ENCODE peak calls at places on chromosome 4, in ten cellular contexts. One of them, this sample, is unnamed.

GRCh38 chr4:100848865-100849264 is 331.0 kb upstream of the EMCN start:
- DNase-seq in CD8-positive, alpha-beta T cell: no peak
- DNase-seq in brain microvascular endothelial cell: no peak
- DNase-seq in right lobe of liver: no peak
- DNase-seq in IMR-90: no peak
- DNase-seq in gastrocnemius medialis: no peak
- DNase-seq in Peyer's patch: no peak
- DNase-seq in OCI-LY7: peak; percentile 4
- DNase-seq in MM.1S: no peak
- DNase-seq in HCT116: peak; percentile 38
- DNase-seq in this sample: no peak

GRCh38 chr4:76897522-76898384 is at the start of gene SOWAHB:
- DNase-seq in CD8-positive, alpha-beta T cell: no peak
- DNase-seq in brain microvascular endothelial cell: no peak
- DNase-seq in right lobe of liver: peak; percentile 96
- DNase-seq in IMR-90: no peak
- DNase-seq in gastrocnemius medialis: no peak
- DNase-seq in Peyer's patch: peak; percentile 95
- DNase-seq in OCI-LY7: no peak
- DNase-seq in MM.1S: peak; percentile 90
- DNase-seq in HCT116: peak; percentile 69
- DNase-seq in this sample: peak; percentile 63

GRCh38 chr4:113594231-113594556 is 167.3 kb downstream of the CAMK2D start:
- DNase-seq in CD8-positive, alpha-beta T cell: no peak
- DNase-seq in brain microvascular endothelial cell: no peak
- DNase-seq in right lobe of liver: no peak
- DNase-seq in IMR-90: no peak
- DNase-seq in gastrocnemius medialis: no peak
- DNase-seq in Peyer's patch: no peak
- DNase-seq in OCI-LY7: no peak
- DNase-seq in MM.1S: no peak
- DNase-seq in HCT116: no peak
- DNase-seq in this sample: no peak

GRCh38 chr4:71259911-71260331 is 78.9 kb upstream of the SLC4A4 start:
- DNase-seq in CD8-positive, alpha-beta T cell: no peak
- DNase-seq in brain microvascular endothelial cell: no peak
- DNase-seq in right lobe of liver: no peak
- DNase-seq in IMR-90: no peak
- DNase-seq in gastrocnemius medialis: no peak
- DNase-seq in Peyer's patch: no peak
- DNase-seq in OCI-LY7: no peak
- DNase-seq in MM.1S: no peak
- DNase-seq in HCT116: no peak
- DNase-seq in this sample: peak; percentile 41

GRCh38 chr4:153427363-153428071 is 38.6 kb upstream of the TMEM131L start:
- DNase-seq in CD8-positive, alpha-beta T cell: no peak
- DNase-seq in brain microvascular endothelial cell: no peak
- DNase-seq in right lobe of liver: no peak
- DNase-seq in IMR-90: peak; percentile 56
- DNase-seq in gastrocnemius medialis: no peak
- DNase-seq in Peyer's patch: no peak
- DNase-seq in OCI-LY7: peak; percentile 68
- DNase-seq in MM.1S: no peak
- DNase-seq in HCT116: no peak
- DNase-seq in this sample: peak; percentile 17

GRCh38 chr4:153927546-153927945 is 138.7 kb upstream of the SFRP2 start:
- DNase-seq in CD8-positive, alpha-beta T cell: no peak
- DNase-seq in brain microvascular endothelial cell: peak; percentile 1
- DNase-seq in right lobe of liver: no peak
- DNase-seq in IMR-90: no peak
- DNase-seq in gastrocnemius medialis: no peak
- DNase-seq in Peyer's patch: no peak
- DNase-seq in OCI-LY7: no peak
- DNase-seq in MM.1S: no peak
- DNase-seq in HCT116: no peak
- DNase-seq in this sample: no peak

GRCh38 chr4:127782025-127782274 is 172 bp upstream of the HSPA4L start:
- DNase-seq in CD8-positive, alpha-beta T cell: no peak
- DNase-seq in brain microvascular endothelial cell: peak; percentile 77
- DNase-seq in right lobe of liver: peak; percentile 92
- DNase-seq in IMR-90: peak; percentile 81
- DNase-seq in gastrocnemius medialis: peak; percentile 55
- DNase-seq in Peyer's patch: peak; percentile 89
- DNase-seq in OCI-LY7: no peak
- DNase-seq in MM.1S: peak; percentile 93
- DNase-seq in HCT116: peak; percentile 65
- DNase-seq in this sample: peak; percentile 90

GRCh38 chr4:126495163-126495752 is 1137.5 kb upstream of the INTU start:
- DNase-seq in CD8-positive, alpha-beta T cell: no peak
- DNase-seq in brain microvascular endothelial cell: no peak
- DNase-seq in right lobe of liver: no peak
- DNase-seq in IMR-90: no peak
- DNase-seq in gastrocnemius medialis: no peak
- DNase-seq in Peyer's patch: no peak
- DNase-seq in OCI-LY7: no peak
- DNase-seq in MM.1S: no peak
- DNase-seq in HCT116: no peak
- DNase-seq in this sample: no peak

GRCh38 chr4:137129471-137130244 is 402.6 kb downstream of the PCDH18 start:
- DNase-seq in CD8-positive, alpha-beta T cell: no peak
- DNase-seq in brain microvascular endothelial cell: no peak
- DNase-seq in right lobe of liver: no peak
- DNase-seq in IMR-90: peak; percentile 67
- DNase-seq in gastrocnemius medialis: no peak
- DNase-seq in Peyer's patch: no peak
- DNase-seq in OCI-LY7: no peak
- DNase-seq in MM.1S: no peak
- DNase-seq in HCT116: no peak
- DNase-seq in this sample: no peak

GRCh38 chr4:26938516-26938915 is 77.9 kb downstream of the STIM2 start:
- DNase-seq in CD8-positive, alpha-beta T cell: no peak
- DNase-seq in brain microvascular endothelial cell: no peak
- DNase-seq in right lobe of liver: no peak
- DNase-seq in IMR-90: no peak
- DNase-seq in gastrocnemius medialis: no peak
- DNase-seq in Peyer's patch: no peak
- DNase-seq in OCI-LY7: no peak
- DNase-seq in MM.1S: no peak
- DNase-seq in HCT116: no peak
- DNase-seq in this sample: no peak
- H3K27ac ChIP-seq in CD8-positive, alpha-beta T cell: no peak overlapping the region
- H3K27ac ChIP-seq in brain microvascular endothelial cell: no peak overlapping the region
- H3K27ac ChIP-seq in right lobe of liver: no peak overlapping the region
- H3K27ac ChIP-seq in IMR-90: no peak overlapping the region
- H3K27ac ChIP-seq in gastrocnemius medialis: no peak overlapping the region
- H3K27ac ChIP-seq in Peyer's patch: no peak overlapping the region
- H3K27ac ChIP-seq in OCI-LY7: no peak overlapping the region
- H3K27ac ChIP-seq in MM.1S: no peak overlapping the region
- H3K27ac ChIP-seq in HCT116: no peak overlapping the region
- H3K27ac ChIP-seq in this sample: no peak overlapping the region

GRCh38 chr4:55369968-55370367 is 23.9 kb downstream of the SRD5A3 start:
- DNase-seq in CD8-positive, alpha-beta T cell: no peak
- DNase-seq in brain microvascular endothelial cell: no peak
- DNase-seq in right lobe of liver: no peak
- DNase-seq in IMR-90: no peak
- DNase-seq in gastrocnemius medialis: no peak
- DNase-seq in Peyer's patch: no peak
- DNase-seq in OCI-LY7: no peak
- DNase-seq in MM.1S: no peak
- DNase-seq in HCT116: no peak
- DNase-seq in this sample: no peak
- TF ChIP-seq CTCF in CD8-positive, alpha-beta T cell: no peak
- TF ChIP-seq CTCF in brain microvascular endothelial cell: no peak
- TF ChIP-seq CTCF in right lobe of liver: no peak
- TF ChIP-seq CTCF in IMR-90: no peak
- TF ChIP-seq CTCF in gastrocnemius medialis: no peak
- TF ChIP-seq CTCF in Peyer's patch: no peak
- TF ChIP-seq CTCF in OCI-LY7: no peak
- TF ChIP-seq CTCF in MM.1S: no peak
- TF ChIP-seq CTCF in HCT116: no peak
- TF ChIP-seq CTCF in this sample: no peak

DNA sequence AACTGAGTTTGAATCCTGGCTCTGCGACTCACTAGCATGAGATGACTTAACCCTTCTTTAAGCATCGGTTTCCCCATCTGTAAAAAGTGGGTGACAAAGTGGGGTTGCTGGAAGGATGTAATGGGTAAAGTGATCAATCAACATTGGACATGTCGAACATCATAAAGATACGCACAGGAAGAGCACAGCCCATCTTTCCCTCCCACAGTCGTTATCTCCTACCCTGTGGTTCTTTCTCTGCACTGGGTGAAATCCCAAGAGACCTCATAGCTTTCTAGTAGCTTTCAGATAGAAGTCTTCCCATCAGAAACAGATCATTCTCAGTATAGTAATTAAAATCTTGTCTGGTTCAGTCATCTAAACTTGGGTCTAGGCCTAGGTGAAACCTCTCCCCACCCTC is 216.5 kb downstream of the CBR4 start:
- DNase-seq in CD8-positive, alpha-beta T cell: no peak
- DNase-seq in brain microvascular endothelial cell: no peak
- DNase-seq in right lobe of liver: no peak
- DNase-seq in IMR-90: no peak
- DNase-seq in gastrocnemius medialis: no peak
- DNase-seq in Peyer's patch: no peak
- DNase-seq in OCI-LY7: no peak
- DNase-seq in MM.1S: no peak
- DNase-seq in HCT116: no peak
- DNase-seq in this sample: no peak
- H3K27ac ChIP-seq in CD8-positive, alpha-beta T cell: no peak overlapping the region
- H3K27ac ChIP-seq in brain microvascular endothelial cell: no peak overlapping the region
- H3K27ac ChIP-seq in right lobe of liver: no peak overlapping the region
- H3K27ac ChIP-seq in IMR-90: no peak overlapping the region
- H3K27ac ChIP-seq in gastrocnemius medialis: no peak overlapping the region
- H3K27ac ChIP-seq in Peyer's patch: no peak overlapping the region
- H3K27ac ChIP-seq in OCI-LY7: no peak overlapping the region
- H3K27ac ChIP-seq in MM.1S: no peak overlapping the region
- H3K27ac ChIP-seq in HCT116: no peak overlapping the region
- H3K27ac ChIP-seq in this sample: no peak overlapping the region

GRCh38 chr4:186132577-186133277 is 28.2 kb downstream of the FAM149A start:
- DNase-seq in CD8-positive, alpha-beta T cell: no peak
- DNase-seq in brain microvascular endothelial cell: peak; percentile 77
- DNase-seq in right lobe of liver: no peak
- DNase-seq in IMR-90: peak; percentile 22
- DNase-seq in gastrocnemius medialis: no peak
- DNase-seq in Peyer's patch: no peak
- DNase-seq in OCI-LY7: peak; percentile 22
- DNase-seq in MM.1S: peak; percentile 26
- DNase-seq in HCT116: peak; percentile 24
- DNase-seq in this sample: peak; percentile 38
- TF ChIP-seq CTCF in CD8-positive, alpha-beta T cell: no peak
- TF ChIP-seq CTCF in brain microvascular endothelial cell: peak; percentile 48
- TF ChIP-seq CTCF in right lobe of liver: peak; percentile 6
- TF ChIP-seq CTCF in IMR-90: peak; percentile 7
- TF ChIP-seq CTCF in gastrocnemius medialis: no peak
- TF ChIP-seq CTCF in Peyer's patch: no peak
- TF ChIP-seq CTCF in OCI-LY7: peak; percentile 65
- TF ChIP-seq CTCF in MM.1S: peak; percentile 36
- TF ChIP-seq CTCF in HCT116: peak; percentile 17
- TF ChIP-seq CTCF in this sample: peak; percentile 17

GRCh38 chr4:40888916-40889315 is 139.2 kb downstream of the NSUN7 start:
- DNase-seq in CD8-positive, alpha-beta T cell: no peak
- DNase-seq in brain microvascular endothelial cell: no peak
- DNase-seq in right lobe of liver: no peak
- DNase-seq in IMR-90: no peak
- DNase-seq in gastrocnemius medialis: no peak
- DNase-seq in Peyer's patch: no peak
- DNase-seq in OCI-LY7: no peak
- DNase-seq in MM.1S: no peak
- DNase-seq in HCT116: no peak
- DNase-seq in this sample: no peak

GRCh38 chr4:40890199-40890598 is 140.4 kb downstream of the NSUN7 start:
- DNase-seq in CD8-positive, alpha-beta T cell: no peak
- DNase-seq in brain microvascular endothelial cell: no peak
- DNase-seq in right lobe of liver: no peak
- DNase-seq in IMR-90: no peak
- DNase-seq in gastrocnemius medialis: no peak
- DNase-seq in Peyer's patch: no peak
- DNase-seq in OCI-LY7: no peak
- DNase-seq in MM.1S: no peak
- DNase-seq in HCT116: no peak
- DNase-seq in this sample: no peak

GRCh38 chr4:40890764-40891163 is 141.0 kb downstream of the NSUN7 start:
- DNase-seq in CD8-positive, alpha-beta T cell: no peak
- DNase-seq in brain microvascular endothelial cell: no peak
- DNase-seq in right lobe of liver: no peak
- DNase-seq in IMR-90: no peak
- DNase-seq in gastrocnemius medialis: no peak
- DNase-seq in Peyer's patch: no peak
- DNase-seq in OCI-LY7: no peak
- DNase-seq in MM.1S: no peak
- DNase-seq in HCT116: no peak
- DNase-seq in this sample: no peak

GRCh38 chr4:40886931-40887330 is 137.2 kb downstream of the NSUN7 start:
- DNase-seq in CD8-positive, alpha-beta T cell: no peak
- DNase-seq in brain microvascular endothelial cell: peak; percentile 17
- DNase-seq in right lobe of liver: no peak
- DNase-seq in IMR-90: no peak
- DNase-seq in gastrocnemius medialis: no peak
- DNase-seq in Peyer's patch: no peak
- DNase-seq in OCI-LY7: no peak
- DNase-seq in MM.1S: no peak
- DNase-seq in HCT116: no peak
- DNase-seq in this sample: no peak

GRCh38 chr4:40887690-40888089 is 137.9 kb downstream of the NSUN7 start:
- DNase-seq in CD8-positive, alpha-beta T cell: no peak
- DNase-seq in brain microvascular endothelial cell: peak; percentile 74
- DNase-seq in right lobe of liver: no peak
- DNase-seq in IMR-90: peak; percentile 92
- DNase-seq in gastrocnemius medialis: no peak
- DNase-seq in Peyer's patch: no peak
- DNase-seq in OCI-LY7: no peak
- DNase-seq in MM.1S: no peak
- DNase-seq in HCT116: no peak
- DNase-seq in this sample: no peak
- H3K27ac ChIP-seq in CD8-positive, alpha-beta T cell: no peak overlapping the region
- H3K27ac ChIP-seq in brain microvascular endothelial cell: peak overlapping the region; percentile 38
- H3K27ac ChIP-seq in right lobe of liver: no peak overlapping the region
- H3K27ac ChIP-seq in IMR-90: peak overlapping the region; percentile 52
- H3K27ac ChIP-seq in gastrocnemius medialis: peak overlapping the region; percentile 7
- H3K27ac ChIP-seq in Peyer's patch: no peak overlapping the region
- H3K27ac ChIP-seq in OCI-LY7: no peak overlapping the region
- H3K27ac ChIP-seq in MM.1S: no peak overlapping the region
- H3K27ac ChIP-seq in HCT116: no peak overlapping the region
- H3K27ac ChIP-seq in this sample: no peak overlapping the region

This sample was measured in RWPE1.